ENCODE peak calls at places on chromosomes 5 and 9, in six cellular contexts. Q is K562, F is IMR-90, C is neural progenitor cell, X is mesenchymal stem cell, J is H1. P is an unnamed sample.

GRCh38 chr5:177600458-177601018 is 606 bp downstream of the B4GALT7 start:
- DNase-seq in Q (no peak), F (peak), C (no peak), X (peak), J (no peak), P (peak)

GRCh38 chr5:77012601-77013000 is 17.6 kb upstream of the AGGF1 start:
- DNase-seq in Q (no peak), F (no peak), C (no peak), X (no peak), J (no peak), P (no peak)

GRCh38 chr5:151905639-151906038 is 19.0 kb downstream of the GLRA1 start:
- DNase-seq in Q (no peak), F (no peak), C (no peak), X (no peak), J (no peak), P (peak)

GRCh38 chr5:125411163-125412050 is 665.0 kb upstream of the ZNF608 start:
- DNase-seq in Q (no peak), F (peak), C (peak), X (peak), J (no peak), P (peak)

GRCh38 chr9:2526071-2526862 is 95.3 kb upstream of the VLDLR start:
- DNase-seq in Q (no peak), F (no peak), C (no peak), X (no peak), J (no peak), P (no peak)

GRCh38 chr9:35748858-35749514 is at the start of the genes GBA2 and RGP1:
- DNase-seq in Q (peak), F (peak), C (peak), X (peak), J (no peak), P (peak)

GRCh38 chr5:1767524-1768282 is 31.9 kb downstream of the MRPL36 start:
- DNase-seq in Q (no peak), F (no peak), C (no peak), X (no peak), J (no peak), P (no peak)

GRCh38 chr9:6114424-6114823 is 99.0 kb upstream of the RANBP6 start:
- DNase-seq in Q (no peak), F (no peak), C (no peak), X (no peak), J (no peak), P (no peak)

GRCh38 chr5:41856644-41857491 is 13.4 kb downstream of the OXCT1 start:
- DNase-seq in Q (peak), F (peak), C (peak), X (peak), J (no peak), P (peak)

GRCh38 chr5:103098993-103099392 is 20.9 kb downstream of the GIN1 start:
- DNase-seq in Q (peak), F (no peak), C (no peak), X (no peak), J (no peak), P (no peak)

GRCh38 chr9:106557996-106558667 is 304.8 kb upstream of the ZNF462 start:
- DNase-seq in Q (no peak), F (no peak), C (no peak), X (no peak), J (no peak), P (no peak)

GRCh38 chr9:116087246-116087645 is 66.3 kb upstream of the PAPPA start:
- DNase-seq in Q (no peak), F (peak), C (peak), X (peak), J (no peak), P (peak)

GRCh38 chr9:127344373-127344995 is 52.5 kb upstream of the SLC2A8 start:
- DNase-seq in Q (no peak), F (peak), C (no peak), X (peak), J (no peak), P (peak)

GRCh38 chr9:5982352-5982751 is 33.1 kb downstream of the RANBP6 start:
- DNase-seq in Q (no peak), F (no peak), C (no peak), X (no peak), J (no peak), P (no peak)

GRCh38 chr5:56432326-56432725 is 199.2 kb upstream of the ANKRD55 start:
- DNase-seq in Q (no peak), F (peak), C (no peak), X (peak), J (no peak), P (no peak)

GRCh38 chr5:157671592-157672330 is 428 bp downstream of the C5orf52 start:
- DNase-seq in Q (no peak), F (no peak), C (no peak), X (no peak), J (no peak), P (no peak)

GRCh38 chr5:1464511-1464910 is 19.3 kb upstream of the SLC6A3 start:
- DNase-seq in Q (no peak), F (no peak), C (no peak), X (no peak), J (no peak), P (no peak)

GRCh38 chr5:110255194-110255593 is 471.3 kb downstream of the TMEM232 start:
- DNase-seq in Q (no peak), F (no peak), C (peak), X (no peak), J (no peak), P (no peak)

GRCh38 chr5:74546796-74547195 is 93.7 kb downstream of the ENC1 start:
- DNase-seq in Q (no peak), F (peak), C (no peak), X (peak), J (no peak), P (peak)

GRCh38 chr9:121133104-121133816 is 58.5 kb downstream of the CNTRL start:
- DNase-seq in Q (peak), F (no peak), C (no peak), X (no peak), J (no peak), P (no peak)

DNA sequence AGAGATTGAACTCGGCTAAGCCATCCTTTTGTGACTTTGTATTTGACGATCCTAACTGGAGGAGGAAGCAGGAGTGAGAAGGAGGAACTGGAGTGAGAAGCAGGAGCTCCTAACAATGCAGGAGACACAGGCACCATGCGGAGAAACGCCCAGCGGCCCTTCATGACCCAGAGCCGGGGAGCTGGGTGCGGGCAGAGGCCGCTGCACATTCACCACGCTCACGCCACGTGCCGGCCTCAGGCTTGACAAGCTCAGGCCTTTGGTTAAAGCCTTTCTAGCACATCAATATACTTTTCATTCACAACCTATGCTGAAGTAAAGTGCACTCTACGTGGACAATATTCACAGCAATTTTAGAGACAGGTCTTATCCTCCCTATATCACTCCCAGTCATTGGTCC is 124.8 kb upstream of the FAM120A start:
- DNase-seq in Q (peak), F (no peak), C (no peak), X (no peak), J (no peak), P (no peak)
- H3K4me2 ChIP-seq in Q (no peak), F (no peak), C (no peak), X (no peak), J (no peak), P (no peak)

GRCh38 chr9:112717669-112718331 is at the start of gene INIP:
- DNase-seq in Q (peak), F (peak), C (peak), X (peak), J (peak), P (peak)
- H2AFZ ChIP-seq in Q (peak), F (peak), C (peak), X (peak), J (peak), P (peak)

GRCh38 chr5:53545744-53546143 is 14.7 kb upstream of the NDUFS4 start:
- DNase-seq in Q (no peak), F (no peak), C (peak), X (no peak), J (peak), P (no peak)
- H3K4me2 ChIP-seq in Q (no peak), F (no peak), C (peak), X (no peak), J (peak), P (no peak)

DNA sequence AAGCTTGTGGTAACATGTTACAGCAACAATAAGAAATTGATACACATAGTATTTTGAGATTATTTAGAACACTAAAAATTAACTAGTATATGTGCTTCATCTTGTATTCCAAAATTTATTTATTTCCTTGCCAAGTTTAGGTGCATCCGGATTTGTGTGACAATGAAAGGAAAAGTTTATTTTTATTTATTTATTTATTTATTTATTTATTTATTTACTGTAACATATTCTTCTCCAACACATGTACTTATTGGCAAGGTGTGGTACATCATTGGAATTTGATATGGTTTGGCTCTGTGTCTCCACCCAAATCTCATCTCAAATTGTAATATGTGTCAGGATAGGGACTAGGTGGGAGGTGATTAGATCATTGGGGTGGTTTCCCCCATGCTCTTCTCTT is 373.3 kb upstream of the EDIL3 start:
- DNase-seq in Q (no peak), F (no peak), C (no peak), X (no peak), J (no peak), P (no peak)
- H2AFZ ChIP-seq in Q (no peak), F (no peak), C (no peak), X (no peak), J (no peak), P (no peak)

GRCh38 chr5:133122711-133123110 is 70.9 kb downstream of the HSPA4 start:
- DNase-seq in Q (no peak), F (no peak), C (no peak), X (no peak), J (no peak), P (no peak)
- H3K4me2 ChIP-seq in Q (no peak), F (no peak), C (no peak), X (no peak), J (no peak), P (no peak)